ENCODE peak calls at places on chromosomes 2 and 18, in five cellular contexts. T is breast epithelium; F is CD8-positive, alpha-beta T cell; Z is cardiac fibroblast; G is K562. B is an unnamed sample.

GRCh38 chr2:25109822-25110221 is 58.6 kb downstream of the POMC start:
- DNase-seq in G (no peak), Z (no peak), F (no peak), T (no peak), B (no peak)

GRCh38 chr2:240900141-240900860 is 4.3 kb upstream of the MAB21L4 start:
- DNase-seq in G (no peak), T (no peak), F (no peak), Z (no peak), B (no peak)

GRCh38 chr2:145874466-145874865 is 1354.5 kb upstream of the ZEB2 start:
- DNase-seq in F (no peak), G (no peak), Z (peak), T (no peak), B (peak)

GRCh38 chr18:32777049-32777448 is 4.2 kb upstream of the KLHL14 start:
- DNase-seq in F (no peak), G (no peak), T (no peak), Z (no peak), B (no peak)

GRCh38 chr2:179749210-179749609 is 112.2 kb downstream of the ZNF385B start:
- DNase-seq in T (no peak), F (no peak), G (no peak), Z (peak), B (no peak)

GRCh38 chr2:219045937-219046550 is 4.7 kb upstream of the CFAP65 start:
- DNase-seq in T (no peak), F (no peak), Z (peak), G (peak), B (peak)

GRCh38 chr2:164903944-164904343 is 51.4 kb downstream of the SLC38A11 start:
- DNase-seq in G (no peak), T (no peak), Z (no peak), F (no peak), B (no peak)

GRCh38 chr2:62382757-62383156 is 123.2 kb downstream of the TMEM17 start:
- DNase-seq in G (no peak), T (no peak), F (no peak), Z (peak), B (no peak)

GRCh38 chr2:160613466-160614153 is 120.0 kb upstream of the RBMS1 start:
- DNase-seq in Z (peak), F (no peak), G (no peak), T (no peak), B (peak)

GRCh38 chr18:62596145-62597005 is 73.5 kb downstream of the ZCCHC2 start:
- DNase-seq in T (no peak), G (no peak), Z (no peak), F (no peak), B (no peak)

GRCh38 chr2:239179851-239180371 is 220.9 kb downstream of the HDAC4 start:
- DNase-seq in T (peak), F (no peak), G (no peak), Z (no peak), B (no peak)

GRCh38 chr2:100416939-100417744 is at the start of gene CHST10:
- DNase-seq in Z (peak), F (peak), T (no peak), G (peak), B (no peak)

GRCh38 chr18:78862395-78862794 is 117.2 kb upstream of the SALL3 start:
- DNase-seq in F (no peak), Z (no peak), T (no peak), G (no peak), B (no peak)

GRCh38 chr18:23982154-23983071 is 32.1 kb upstream of the TTC39C start:
- DNase-seq in Z (peak), G (no peak), F (no peak), T (no peak), B (no peak)

GRCh38 chr2:235095569-235095968 is 143.8 kb downstream of the SH3BP4 start:
- DNase-seq in G (no peak), T (no peak), Z (peak), F (no peak), B (no peak)

GRCh38 chr18:62399781-62400308 is 74.7 kb downstream of the TNFRSF11A start:
- DNase-seq in Z (peak), T (no peak), G (no peak), F (no peak), B (no peak)

GRCh38 chr18:75582406-75582821 is 154.9 kb upstream of the SMIM21 start:
- DNase-seq in Z (no peak), G (no peak), T (no peak), F (no peak), B (peak)

GRCh38 chr2:10303634-10304378 is 1.1 kb downstream of the HPCAL1 start:
- DNase-seq in G (peak), F (peak), Z (peak), T (no peak), B (no peak)

GRCh38 chr2:204172074-204172600 is 235.6 kb downstream of the ICOS start:
- DNase-seq in G (no peak), T (no peak), F (no peak), Z (no peak), B (no peak)

GRCh38 chr18:8989855-8990254 is 112.6 kb upstream of the NDUFV2 start:
- DNase-seq in Z (no peak), T (no peak), F (no peak), G (no peak), B (no peak)

GRCh38 chr2:160918909-160919503 is 241.2 kb upstream of the TANK start:
- DNase-seq in T (peak), F (peak), Z (peak), G (peak), B (no peak)

GRCh38 chr2:111239107-111239506 is 118.4 kb downstream of the BCL2L11 start:
- DNase-seq in Z (no peak), G (no peak), F (no peak), T (no peak), B (no peak)

GRCh38 chr18:49656098-49656591 is 94.3 kb downstream of the LIPG start:
- DNase-seq in F (no peak), T (no peak), Z (no peak), G (no peak), B (peak)

GRCh38 chr2:174593574-174594203 is 3.9 kb downstream of the WIPF1 start:
- DNase-seq in F (peak), T (no peak), G (no peak), Z (peak), B (peak)

GRCh38 chr2:167832840-167833239 is 414.6 kb downstream of the STK39 start:
- DNase-seq in F (no peak), G (no peak), Z (no peak), T (no peak), B (no peak)

GRCh38 chr2:209423562-209424541 is at the start of gene MAP2:
- DNase-seq in F (peak), T (peak), Z (peak), G (peak), B (peak)

GRCh38 chr2:23464156-23464555 is 79.2 kb downstream of the KLHL29 start:
- DNase-seq in F (no peak), T (no peak), Z (no peak), G (no peak), B (no peak)

GRCh38 chr2:10448646-10449480 is 736 bp upstream of the ODC1 start:
- DNase-seq in T (peak), Z (peak), F (peak), G (peak), B (peak)

GRCh38 chr18:13447621-13448020 is 229.1 kb downstream of the LDLRAD4 start:
- DNase-seq in F (no peak), G (no peak), Z (peak), T (no peak), B (peak)

GRCh38 chr2:85164145-85164559 is 31.0 kb downstream of the TCF7L1 start:
- DNase-seq in T (no peak), F (no peak), Z (no peak), G (no peak), B (no peak)

GRCh38 chr2:72990695-72991438 is 73.5 kb downstream of the EMX1 start:
- DNase-seq in G (no peak), F (no peak), T (no peak), Z (no peak), B (no peak)

GRCh38 chr18:26483633-26484032 is 64.7 kb downstream of the KCTD1 start:
- DNase-seq in T (no peak), F (no peak), Z (no peak), G (no peak), B (no peak)

GRCh38 chr18:45139478-45139877 is 458.8 kb downstream of the SETBP1 start:
- DNase-seq in G (no peak), Z (no peak), F (no peak), T (no peak), B (no peak)

GRCh38 chr2:111057045-111057444 is 63.7 kb upstream of the BCL2L11 start:
- DNase-seq in Z (no peak), G (no peak), T (no peak), F (no peak), B (no peak)

GRCh38 chr2:215879977-215880940 is 133.1 kb downstream of the MREG start:
- DNase-seq in Z (no peak), G (no peak), T (no peak), F (no peak), B (no peak)

GRCh38 chr2:27212626-27213471 is 781 bp upstream of the SLC5A6 start:
- DNase-seq in F (no peak), G (peak), T (no peak), Z (peak), B (peak)

GRCh38 chr18:51153659-51154371 is 43.7 kb downstream of the MEX3C start:
- DNase-seq in Z (no peak), G (no peak), F (peak), T (no peak), B (no peak)

GRCh38 chr18:74252032-74252380 is 39.8 kb downstream of the CYB5A start:
- DNase-seq in G (no peak), T (no peak), F (no peak), Z (peak), B (no peak)

GRCh38 chr18:220708-221107 is 47.1 kb downstream of the THOC1 start:
- DNase-seq in T (no peak), G (no peak), F (no peak), Z (no peak), B (no peak)

GRCh38 chr2:47038656-47039501 is 116.2 kb downstream of the STPG4 start:
- DNase-seq in T (no peak), Z (no peak), G (no peak), F (no peak), B (no peak)
- H3K4me3 ChIP-seq in T (no peak), Z (no peak), G (no peak), F (no peak), B (no peak)

GRCh38 chr2:216992056-216992455 is 132.2 kb upstream of the TNP1 start:
- DNase-seq in Z (peak), F (no peak), T (no peak), G (no peak), B (no peak)

GRCh38 chr2:216987176-216987809 is 127.4 kb upstream of the TNP1 start:
- DNase-seq in G (peak), F (no peak), T (no peak), Z (no peak), B (no peak)

GRCh38 chr2:216985658-216986141 is 125.8 kb upstream of the TNP1 start:
- DNase-seq in T (no peak), Z (no peak), G (no peak), F (no peak), B (no peak)

GRCh38 chr2:216991563-216991962 is 131.7 kb upstream of the TNP1 start:
- DNase-seq in F (no peak), Z (peak), G (no peak), T (no peak), B (no peak)

DNA sequence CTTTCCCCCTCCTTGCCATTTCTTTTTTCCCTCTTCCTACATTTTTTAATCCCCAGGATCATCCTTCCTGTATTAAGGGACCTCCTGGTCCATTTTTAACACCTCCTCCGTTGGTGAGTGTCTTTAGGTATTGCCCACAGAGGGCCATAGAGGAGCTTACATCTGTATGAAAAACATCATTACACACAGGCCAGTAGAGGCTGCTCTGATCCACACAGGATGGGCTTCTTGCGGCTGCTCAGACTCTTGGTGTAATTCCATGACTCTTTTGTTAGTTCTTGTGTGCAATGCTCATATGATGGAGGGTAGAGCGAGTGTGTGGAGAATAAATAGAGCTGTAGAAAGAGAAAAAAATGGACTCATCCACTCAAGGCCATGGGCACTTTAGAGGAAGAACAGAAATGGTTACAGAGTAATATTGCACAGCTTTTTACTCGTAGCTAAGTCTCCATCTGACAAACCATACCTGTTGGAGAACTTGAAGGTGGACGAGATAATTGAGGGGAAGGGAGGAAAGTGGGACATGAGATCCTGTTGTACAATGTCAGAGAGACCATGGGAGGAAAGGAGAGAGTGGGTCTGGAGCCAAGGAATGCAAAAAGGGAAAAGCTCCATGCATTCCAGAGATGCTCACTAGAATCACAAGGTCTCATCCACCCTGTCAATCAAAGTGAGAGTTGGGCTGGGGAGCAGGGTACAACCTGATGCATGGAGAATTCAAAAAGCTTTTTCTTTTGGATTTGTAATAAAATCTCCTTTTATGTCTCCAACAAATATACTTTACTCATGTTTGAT is 129.7 kb upstream of the TNP1 start:
- DNase-seq in F (no peak), T (no peak), G (peak), Z (peak), B (no peak)
- TF ChIP-seq CTCF in F (no peak), T (no peak), G (peak), Z (peak), B (peak)

GRCh38 chr2:54750040-54750439 is 26.6 kb downstream of the EML6 start:
- DNase-seq in G (no peak), T (no peak), F (no peak), Z (no peak), B (no peak)

GRCh38 chr2:54760310-54760709 is 36.8 kb downstream of the EML6 start:
- DNase-seq in T (no peak), F (no peak), G (no peak), Z (no peak), B (no peak)

GRCh38 chr2:54752439-54752838 is 29.0 kb downstream of the EML6 start:
- DNase-seq in Z (no peak), T (no peak), F (no peak), G (no peak), B (no peak)

GRCh38 chr2:54757496-54757895 is 34.0 kb downstream of the EML6 start:
- DNase-seq in Z (peak), G (no peak), F (no peak), T (no peak), B (no peak)

GRCh38 chr2:54755641-54756326 is 32.3 kb downstream of the EML6 start:
- DNase-seq in T (no peak), Z (no peak), G (no peak), F (no peak), B (no peak)
- H3K4me3 ChIP-seq in T (no peak), Z (no peak), G (no peak), F (no peak), B (no peak)

GRCh38 chr2:53265900-53266299 is 501.7 kb upstream of the CHAC2 start:
- DNase-seq in G (no peak), T (no peak), F (no peak), Z (no peak), B (no peak)

GRCh38 chr2:53268626-53269025 is 499.0 kb upstream of the CHAC2 start:
- DNase-seq in Z (no peak), F (no peak), G (no peak), T (no peak), B (no peak)

DNA sequence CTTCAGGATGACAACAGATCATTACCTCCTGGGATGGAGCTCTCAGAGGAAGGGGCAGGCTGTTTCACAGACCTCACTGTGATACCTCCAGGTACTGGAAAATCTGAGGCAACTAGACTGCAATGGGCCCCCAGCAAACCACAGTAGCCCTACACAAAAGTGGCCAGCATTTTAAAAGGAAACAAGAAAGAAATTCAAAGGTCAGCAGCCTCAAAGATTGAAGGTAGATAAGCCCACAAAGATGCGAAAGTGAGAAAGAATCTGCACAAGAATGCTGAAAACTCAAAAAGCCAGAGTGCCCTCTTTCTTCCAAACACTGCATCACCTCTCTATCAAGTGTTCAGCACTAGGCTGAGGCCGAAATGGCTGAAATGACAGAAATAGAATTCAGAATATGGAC is 499.5 kb upstream of the CHAC2 start:
- DNase-seq in Z (no peak), F (no peak), T (no peak), G (no peak), B (no peak)
- TF ChIP-seq CTCF in Z (no peak), F (no peak), T (no peak), G (no peak), B (no peak)

B was measured in astrocyte of the cerebellum.